ENCODE peak calls at places on chromosomes 16 and 17, in four cellular contexts. U is heart right ventricle, X is NCI-H748 treated with DMSO at 0.1 percent for 48 hours, P is lower leg skin. L is an unnamed sample.

GRCh38 chr16:53805747-53806146 is 101.8 kb downstream of the FTO start:
- DNase-seq in U (no peak), X (no peak), P (no peak), L (no peak)

GRCh38 chr16:31010539-31010938 is at the start of gene STX1B:
- DNase-seq in U (no peak), X (peak; percentile 26), P (no peak), L (no peak)

GRCh38 chr17:37483311-37484039 is 6.2 kb upstream of the DUSP14 start:
- DNase-seq in U (peak; percentile 40), X (no peak), P (no peak), L (no peak)

GRCh38 chr17:72514888-72515287 is 394.1 kb downstream of the SOX9 start:
- DNase-seq in U (peak; percentile 27), X (no peak), P (no peak), L (no peak)

GRCh38 chr16:78307824-78308528 is 208.5 kb downstream of the WWOX start:
- DNase-seq in U (no peak), X (no peak), P (no peak), L (no peak)

GRCh38 chr16:5064915-5065314 is 841 bp downstream of the C16orf89 start:
- DNase-seq in U (no peak), X (no peak), P (no peak), L (peak; percentile 46)

GRCh38 chr17:19659366-19660177 is 11.0 kb downstream of the ALDH3A2 start:
- DNase-seq in U (no peak), X (no peak), P (no peak), L (no peak)

GRCh38 chr17:73304971-73305786 is 6.6 kb downstream of the CDC42EP4 start:
- DNase-seq in U (peak; percentile 86), X (no peak), P (no peak), L (peak; percentile 27)

GRCh38 chr17:82235775-82236141 is 6.9 kb downstream of the SLC16A3 start:
- DNase-seq in U (no peak), X (no peak), P (no peak), L (no peak)

GRCh38 chr17:35313875-35314409 is 59.5 kb downstream of the SLFN11 start:
- DNase-seq in U (peak; percentile 70), X (no peak), P (peak; percentile 21), L (no peak)

GRCh38 chr17:2980904-2981246 is 82.5 kb downstream of the OR1D5 start:
- DNase-seq in U (no peak), X (no peak), P (no peak), L (no peak)

GRCh38 chr17:43142153-43142552 is 17.0 kb upstream of the BRCA1 start:
- DNase-seq in U (no peak), X (no peak), P (no peak), L (no peak)

GRCh38 chr17:78746949-78747269 is 35.2 kb downstream of the CYTH1 start:
- DNase-seq in U (no peak), X (no peak), P (no peak), L (no peak)

GRCh38 chr16:1688807-1689560 is 10.9 kb downstream of the JPT2 start:
- DNase-seq in U (peak; percentile 35), X (no peak), P (no peak), L (no peak)

GRCh38 chr16:88936913-88937666 is 39.9 kb downstream of the CBFA2T3 start:
- DNase-seq in U (no peak), X (no peak), P (no peak), L (no peak)

GRCh38 chr17:13311301-13311700 is 290.4 kb downstream of the HS3ST3A1 start:
- DNase-seq in U (no peak), X (no peak), P (no peak), L (no peak)

GRCh38 chr17:79678091-79678731 is 52.5 kb upstream of the ENPP7 start:
- DNase-seq in U (no peak), X (no peak), P (no peak), L (no peak)

GRCh38 chr17:17681744-17682292 is 560 bp downstream of the RAI1 start:
- DNase-seq in U (peak; percentile 60), X (no peak), P (peak; percentile 32), L (no peak)

GRCh38 chr16:4385066-4385788 is 13.6 kb downstream of the VASN start:
- DNase-seq in U (no peak), X (no peak), P (no peak), L (no peak)

GRCh38 chr16:15477802-15478201 is 43.4 kb downstream of the BMERB1 start:
- DNase-seq in U (no peak), X (no peak), P (no peak), L (no peak)

GRCh38 chr16:9437115-9437514 is 345.7 kb downstream of the HAPSTR1 start:
- DNase-seq in U (no peak), X (no peak), P (no peak), L (no peak)

GRCh38 chr16:88348377-88349152 is 34.2 kb upstream of the ZNF469 start:
- DNase-seq in U (no peak), X (no peak), P (no peak), L (no peak)

GRCh38 chr16:78122774-78123315 is 23.4 kb downstream of the WWOX start:
- DNase-seq in U (no peak), X (peak; percentile 68), P (no peak), L (peak; percentile 86)

GRCh38 chr16:87628246-87628923 is 26.1 kb downstream of the JPH3 start:
- DNase-seq in U (no peak), X (no peak), P (no peak), L (no peak)

L was measured in DMS153.